ENCODE peak calls at places on chromosomes 1 and 21, in six cellular contexts. P, K, R, Y, Z and M are unnamed samples.

GRCh38 chr1:182217071-182217470 is 155.6 kb upstream of the ZNF648 start:
- DNase-seq in R (no peak), Y (no peak), Z (no peak), K (no peak), P (no peak), M (no peak)

GRCh38 chr1:82979593-82980230 is 1019.2 kb downstream of the TTLL7 start:
- DNase-seq in P (no peak), K (peak), Z (no peak), R (no peak), Y (no peak), M (no peak)

GRCh38 chr1:70922196-70922595 is 125.4 kb downstream of the PTGER3 start:
- DNase-seq in K (no peak), Z (no peak), R (no peak), P (no peak), Y (no peak), M (no peak)

GRCh38 chr1:63892632-63893395 is 119.0 kb downstream of the ROR1 start:
- DNase-seq in K (peak), R (peak), Y (no peak), Z (peak), P (no peak), M (peak)

GRCh38 chr1:150720098-150720497 is 597 bp downstream of the HORMAD1 start:
- DNase-seq in Z (no peak), Y (no peak), P (no peak), K (no peak), R (no peak), M (no peak)

GRCh38 chr1:923131-923990 is at the start of gene SAMD11:
- DNase-seq in K (peak), Y (peak), P (peak), Z (peak), R (peak), M (no peak)

GRCh38 chr1:47986741-47987140 is 10.4 kb downstream of the TRABD2B start:
- DNase-seq in P (no peak), Z (no peak), K (no peak), Y (peak), R (no peak), M (peak)

GRCh38 chr1:26410706-26411623 is at the start of gene LIN28A:
- DNase-seq in Y (no peak), R (no peak), Z (no peak), K (no peak), P (no peak), M (no peak)

GRCh38 chr1:151968791-151969399 is 24.8 kb downstream of the S100A10 start:
- DNase-seq in Y (no peak), R (no peak), Z (no peak), K (no peak), P (no peak), M (no peak)

GRCh38 chr1:14852301-14852700 is 253.8 kb downstream of the KAZN start:
- DNase-seq in Y (no peak), R (no peak), K (peak), Z (no peak), P (no peak), M (no peak)

GRCh38 chr21:35127851-35128250 is 78.7 kb upstream of the RUNX1 start:
- DNase-seq in Y (no peak), P (no peak), Z (no peak), K (no peak), R (no peak), M (no peak)

GRCh38 chr1:9107156-9107555 is 21.7 kb downstream of the GPR157 start:
- DNase-seq in Y (no peak), Z (no peak), K (no peak), P (no peak), R (no peak), M (no peak)